ENCODE peak calls at places on chromosomes 13 and 19, in nine cellular contexts. W, Z, J, U, F, M, H, E and I are unnamed samples.

GRCh38 chr13:25213716-25214115 is 41.6 kb upstream of the AMER2 start:
- DNase-seq in U (no peak), J (no peak), Z (no peak), W (no peak), F (no peak), E (no peak), H (no peak), M (no peak), I (no peak)

GRCh38 chr19:8085606-8086464 is 33.3 kb downstream of the CCL25 start:
- DNase-seq in F (no peak), U (no peak), H (no peak), E (no peak), J (no peak), M (no peak), Z (peak; percentile 71), W (no peak), I (peak; percentile 48)

GRCh38 chr13:52713894-52714293 is 25.7 kb downstream of the CNMD start:
- DNase-seq in Z (no peak), F (no peak), W (no peak), M (no peak), J (no peak), E (no peak), U (no peak), H (peak; percentile 64), I (no peak)

GRCh38 chr13:112063309-112063626 is 3.7 kb upstream of the SOX1 start:
- DNase-seq in Z (no peak), U (no peak), E (no peak), M (no peak), W (no peak), H (no peak), J (no peak), F (no peak), I (no peak)

GRCh38 chr13:51453959-51454703 is 1.3 kb upstream of the INTS6 start:
- DNase-seq in W (no peak), M (no peak), Z (peak; percentile 43), H (peak; percentile 53), E (no peak), U (peak; percentile 49), J (peak; percentile 6), F (no peak), I (peak; percentile 43)

GRCh38 chr13:104310861-104311260 is 1244.6 kb upstream of the SLC10A2 start:
- DNase-seq in W (no peak), J (no peak), M (no peak), U (no peak), E (no peak), Z (no peak), F (no peak), H (no peak), I (peak; percentile 31)

GRCh38 chr13:50192272-50192813 is 177.1 kb downstream of the KCNRG start:
- DNase-seq in M (no peak), U (no peak), E (no peak), F (no peak), Z (peak; percentile 20), J (no peak), H (no peak), W (no peak), I (no peak)

GRCh38 chr13:83622422-83622784 is 259.9 kb downstream of the SLITRK1 start:
- DNase-seq in M (no peak), F (no peak), E (no peak), J (peak; percentile 28), Z (no peak), W (no peak), U (no peak), H (no peak), I (no peak)

GRCh38 chr19:12733369-12733896 is 1.1 kb downstream of the TRIR start:
- DNase-seq in E (no peak), Z (peak; percentile 76), M (no peak), W (no peak), H (peak; percentile 37), F (no peak), J (peak; percentile 45), U (peak; percentile 70), I (peak; percentile 40)

GRCh38 chr13:25860862-25861261 is 191.0 kb downstream of the SHISA2 start:
- DNase-seq in Z (no peak), J (peak; percentile 33), E (no peak), M (no peak), H (no peak), F (no peak), W (no peak), U (no peak), I (no peak)

GRCh38 chr19:19548915-19549537 is 11.0 kb downstream of the CILP2 start:
- DNase-seq in J (peak; percentile 19), W (no peak), Z (no peak), F (no peak), E (no peak), U (no peak), H (no peak), M (no peak), I (no peak)

GRCh38 chr19:9673912-9674668 is 810 bp downstream of the ZNF562 start:
- DNase-seq in W (no peak), M (no peak), J (peak; percentile 5), Z (no peak), H (no peak), E (no peak), F (no peak), U (peak; percentile 28), I (peak; percentile 34)

GRCh38 chr13:93872376-93872775 is 607.1 kb downstream of the DCT start:
- DNase-seq in E (no peak), U (no peak), M (no peak), J (no peak), W (no peak), F (no peak), Z (no peak), H (no peak), I (no peak)

GRCh38 chr19:18733196-18733647 is 49.7 kb downstream of the CRTC1 start:
- DNase-seq in E (no peak), U (no peak), F (no peak), J (peak; percentile 93), H (no peak), Z (no peak), M (peak; percentile 20), W (no peak), I (no peak)

GRCh38 chr19:13588953-13589833 is 82.9 kb upstream of the CACNA1A start:
- DNase-seq in E (peak; percentile 22), U (peak; percentile 81), W (peak; percentile 11), J (peak; percentile 41), H (peak; percentile 19), F (peak; percentile 57), Z (peak; percentile 91), M (peak; percentile 9), I (peak; percentile 58)

GRCh38 chr19:40803170-40803856 is 4.3 kb downstream of the EGLN2 start:
- DNase-seq in F (no peak), H (no peak), W (no peak), M (no peak), Z (no peak), E (no peak), U (no peak), J (no peak), I (no peak)

GRCh38 chr13:35926859-35927530 is 204.2 kb downstream of the DCLK1 start:
- DNase-seq in W (no peak), Z (no peak), J (peak; percentile 30), E (peak; percentile 27), H (no peak), U (no peak), F (no peak), M (no peak), I (no peak)

GRCh38 chr19:7540761-7541480 is 5.4 kb downstream of the PNPLA6 start:
- DNase-seq in U (peak; percentile 49), M (no peak), E (no peak), F (no peak), Z (peak; percentile 97), J (peak; percentile 65), H (no peak), W (no peak), I (peak; percentile 41)

GRCh38 chr19:41706741-41707501 is 1.5 kb upstream of the CEACAM5 start:
- DNase-seq in M (no peak), W (no peak), U (peak; percentile 75), H (no peak), E (peak; percentile 0), J (no peak), Z (peak; percentile 93), F (peak; percentile 24), I (peak; percentile 40)

GRCh38 chr19:18091217-18091608 is 4.5 kb upstream of the IL12RB1 start:
- DNase-seq in M (no peak), E (no peak), W (no peak), H (peak; percentile 63), F (peak; percentile 60), J (no peak), U (peak; percentile 87), Z (peak; percentile 26), I (no peak)

GRCh38 chr19:13068064-13068807 is 34.4 kb downstream of the LYL1 start:
- DNase-seq in W (no peak), H (peak; percentile 82), F (no peak), J (no peak), U (no peak), E (no peak), Z (peak; percentile 40), M (no peak), I (no peak)